ENCODE peak calls at places on chromosomes 7 and 10, in seven cellular contexts. L is PC-3; X is CD4-positive, alpha-beta T cell; G is central memory CD8-positive, alpha-beta T cell; T is effector memory CD4-positive, alpha-beta T cell; Y is activated naive CD8-positive, alpha-beta T cell treated with anti-CD3 and anti-CD28 coated beads for 36 hours; N is upper lobe of right lung. A is an unnamed sample.

GRCh38 chr7:5636914-5637313 is 144.5 kb downstream of the RNF216 start:
- DNase-seq in L (peak), X (no peak), G (no peak), T (no peak), Y (no peak), N (no peak), A (peak)

GRCh38 chr10:133324198-133324792 is 12.4 kb downstream of the CALY start:
- DNase-seq in L (peak), X (peak), G (peak), T (peak), Y (peak), N (peak), A (no peak)

GRCh38 chr10:61781969-61782403 is 119.3 kb downstream of the CABCOCO1 start:
- DNase-seq in L (peak), X (no peak), G (no peak), T (no peak), Y (no peak), N (no peak), A (no peak)

GRCh38 chr7:121244120-121244865 is 84.5 kb upstream of the WNT16 start:
- DNase-seq in L (no peak), X (no peak), G (no peak), T (no peak), Y (no peak), N (no peak), A (no peak)

GRCh38 chr10:122476034-122476695 is 14.8 kb downstream of the HTRA1 start:
- DNase-seq in L (no peak), X (no peak), G (no peak), T (no peak), Y (no peak), N (no peak), A (no peak)

GRCh38 chr7:55132890-55133551 is 114.2 kb downstream of the EGFR start:
- DNase-seq in L (peak), X (no peak), G (no peak), T (no peak), Y (peak), N (no peak), A (peak)

GRCh38 chr7:7967909-7968543 is 570 bp upstream of the GLCCI1 start:
- DNase-seq in L (no peak), X (no peak), G (no peak), T (no peak), Y (no peak), N (no peak), A (no peak)

GRCh38 chr7:69723663-69724062 is 125.4 kb downstream of the AUTS2 start:
- DNase-seq in L (no peak), X (no peak), G (no peak), T (no peak), Y (no peak), N (no peak), A (no peak)

GRCh38 chr10:7410306-7410799 is 481 bp downstream of the SFMBT2 start:
- DNase-seq in L (no peak), X (peak), G (no peak), T (no peak), Y (peak), N (peak), A (no peak)

GRCh38 chr7:158021836-158022235 is 565.8 kb downstream of the PTPRN2 start:
- DNase-seq in L (no peak), X (no peak), G (no peak), T (no peak), Y (no peak), N (peak), A (peak)

GRCh38 chr7:70494225-70494877 is 637.6 kb upstream of the GALNT17 start:
- DNase-seq in L (no peak), X (no peak), G (no peak), T (no peak), Y (no peak), N (no peak), A (no peak)

GRCh38 chr10:97499561-97500296 is 1.0 kb downstream of the UBTD1 start:
- DNase-seq in L (peak), X (no peak), G (no peak), T (no peak), Y (no peak), N (peak), A (peak)

GRCh38 chr7:74569501-74570075 is 87.9 kb upstream of the GTF2I start:
- DNase-seq in L (no peak), X (peak), G (no peak), T (no peak), Y (no peak), N (no peak), A (no peak)

GRCh38 chr10:120336910-120337540 is 120.0 kb upstream of the PLPP4 start:
- DNase-seq in L (peak), X (peak), G (no peak), T (no peak), Y (peak), N (no peak), A (no peak)

GRCh38 chr7:117320523-117320922 is 2.3 kb downstream of the WNT2 start:
- DNase-seq in L (no peak), X (no peak), G (no peak), T (no peak), Y (no peak), N (no peak), A (no peak)

GRCh38 chr7:29588900-29589696 is 25.5 kb downstream of the PRR15 start:
- DNase-seq in L (peak), X (no peak), G (no peak), T (no peak), Y (peak), N (no peak), A (no peak)